ENCODE peak calls at places on chromosomes 16 and 17, in four cellular contexts. X is sigmoid colon, Z is pancreas, L is aorta. E is an unnamed sample.

GRCh38 chr17:73278465-73279453 is 17.1 kb upstream of the CPSF4L start:
- DNase-seq in X (peak), L (no peak), Z (peak), E (no peak)

GRCh38 chr17:82592289-82592683 is 56.0 kb downstream of the WDR45B start:
- DNase-seq in Z (no peak), L (peak), X (no peak), E (no peak)

GRCh38 chr17:58120195-58120822 is 27.9 kb upstream of the OR4D1 start:
- DNase-seq in L (no peak), X (no peak), Z (no peak), E (no peak)

GRCh38 chr16:71669926-71670536 is 44.0 kb downstream of the MARVELD3 start:
- DNase-seq in X (no peak), Z (no peak), L (no peak), E (no peak)

GRCh38 chr16:3408561-3409197 is 7.7 kb downstream of the ZNF174 start:
- DNase-seq in X (no peak), L (no peak), Z (no peak), E (no peak)

GRCh38 chr16:75309156-75309555 is 57.7 kb upstream of the BCAR1 start:
- DNase-seq in L (no peak), X (no peak), Z (no peak), E (no peak)

GRCh38 chr17:8285270-8286181 is 2.9 kb upstream of the RANGRF start:
- DNase-seq in Z (no peak), X (no peak), L (no peak), E (no peak)

GRCh38 chr16:79972053-79972704 is 371.6 kb upstream of the MAF start:
- DNase-seq in X (no peak), Z (no peak), L (no peak), E (no peak)

GRCh38 chr17:72588961-72589360 is 468.1 kb downstream of the SOX9 start:
- DNase-seq in L (no peak), Z (peak), X (no peak), E (peak)

GRCh38 chr16:22728167-22728836 is 85.7 kb upstream of the HS3ST2 start:
- DNase-seq in X (no peak), L (no peak), Z (no peak), E (peak)

GRCh38 chr17:5226940-5227878 is 7.5 kb downstream of the SCIMP start:
- DNase-seq in X (no peak), Z (no peak), L (no peak), E (no peak)

GRCh38 chr17:4101127-4101798 is 41.6 kb downstream of the ZZEF1 start:
- DNase-seq in X (no peak), Z (no peak), L (no peak), E (no peak)

GRCh38 chr16:80803341-80804060 is 897 bp downstream of the CDYL2 start:
- DNase-seq in X (no peak), L (peak), Z (peak), E (no peak)

GRCh38 chr17:7572588-7573323 is 6.7 kb upstream of the CD68 start:
- DNase-seq in Z (peak), X (peak), L (peak), E (peak)

GRCh38 chr17:44522883-44523671 is 19.9 kb upstream of the GPATCH8 start:
- DNase-seq in X (peak), L (peak), Z (peak), E (peak)

GRCh38 chr17:62630365-62631085 is 3.1 kb downstream of the MRC2 start:
- DNase-seq in Z (no peak), L (no peak), X (peak), E (no peak)

GRCh38 chr17:67239597-67239996 is 5.4 kb downstream of the HELZ start:
- DNase-seq in L (no peak), Z (no peak), X (no peak), E (no peak)

GRCh38 chr17:41697122-41697962 is 8.7 kb downstream of the EIF1 start:
- DNase-seq in L (peak), X (peak), Z (no peak), E (no peak)

GRCh38 chr17:34638526-34639260 is 59.3 kb downstream of the TMEM132E start:
- DNase-seq in Z (no peak), L (no peak), X (no peak), E (no peak)

GRCh38 chr16:30740364-30741251 is 7.6 kb upstream of the PHKG2 start:
- DNase-seq in X (peak), Z (peak), L (peak), E (no peak)

GRCh38 chr16:15052747-15053476 is 3.0 kb downstream of the NTAN1 start:
- DNase-seq in L (no peak), X (no peak), Z (no peak), E (no peak)

GRCh38 chr17:62715882-62716390 is 88.5 kb downstream of the MRC2 start:
- DNase-seq in X (peak), L (no peak), Z (no peak), E (no peak)

GRCh38 chr17:80750263-80750662 is 205.6 kb downstream of the RPTOR start:
- DNase-seq in Z (no peak), L (no peak), X (peak), E (no peak)
- H3K27ac ChIP-seq in Z (no peak), L (no peak), X (peak), E (no peak)

DNA sequence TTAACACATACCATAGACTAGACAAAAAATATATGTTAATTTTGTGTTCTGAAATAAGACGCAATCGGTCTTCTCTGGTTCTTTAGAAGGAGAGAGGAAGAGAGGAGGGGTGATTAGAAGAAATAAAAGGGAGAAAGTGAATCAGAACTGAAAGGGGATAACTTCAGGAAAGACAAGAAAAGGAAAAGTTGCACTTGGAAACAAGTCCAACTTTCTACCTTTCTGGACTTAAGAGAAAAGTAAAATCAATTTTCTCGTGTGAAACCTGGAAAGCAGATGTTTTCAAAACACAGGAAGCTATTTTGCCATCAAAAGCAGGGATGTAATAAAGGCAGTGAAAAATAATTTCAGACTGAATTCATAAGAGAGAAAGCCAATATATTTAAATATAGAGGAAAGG is 11.9 kb upstream of the ZFHX3 start:
- DNase-seq in X (no peak), Z (no peak), L (no peak), E (no peak)
- H3K4me3 ChIP-seq in X (peak), Z (no peak), L (peak), E (no peak)

GRCh38 chr16:86041807-86042206 is 142.8 kb downstream of the IRF8 start:
- DNase-seq in L (no peak), Z (no peak), X (no peak), E (no peak)
- H3K27ac ChIP-seq in L (no peak), Z (no peak), X (no peak), E (no peak)

DNA sequence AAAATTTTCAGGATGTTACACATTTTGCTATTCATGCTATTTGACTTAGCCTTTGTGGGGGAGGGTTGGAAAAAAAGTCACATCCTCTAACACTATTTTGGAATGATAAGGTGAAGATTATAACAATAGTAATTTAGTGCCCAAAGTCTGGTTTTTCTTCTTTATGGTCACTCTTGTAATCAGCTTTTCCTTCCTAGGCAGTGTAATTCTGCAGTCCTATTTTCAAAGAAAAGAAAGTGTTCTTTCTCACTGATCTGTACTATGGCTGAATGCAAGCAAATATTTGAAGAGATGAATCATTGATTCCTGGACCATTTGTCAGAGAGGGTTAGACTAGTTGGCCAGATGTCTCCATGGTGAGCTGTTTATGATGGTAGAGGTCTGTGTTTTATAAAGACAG is 8.4 kb downstream of the RSPRY1 start:
- DNase-seq in X (no peak), Z (no peak), L (no peak), E (no peak)
- H3K4me3 ChIP-seq in X (no peak), Z (no peak), L (no peak), E (no peak)